ENCODE peak calls at places on chromosomes 2 and 18, in four cellular contexts. P, W, E and N are unnamed samples.

GRCh38 chr18:57806891-57807280 is 3.8 kb upstream of the ATP8B1 start:
- DNase-seq in P (no peak), W (no peak), E (no peak), N (peak)

GRCh38 chr2:238231251-238231793 is 8.5 kb downstream of the HES6 start:
- DNase-seq in P (peak), W (peak), E (peak), N (no peak)

GRCh38 chr2:181788883-181789555 is 102.5 kb upstream of the ITPRID2 start:
- DNase-seq in P (no peak), W (no peak), E (no peak), N (no peak)

GRCh38 chr2:86622409-86622877 is 1.2 kb downstream of the RNF103 start:
- DNase-seq in P (peak), W (peak), E (peak), N (peak)

GRCh38 chr2:189799531-189799930 is 15.3 kb downstream of the PMS1 start:
- DNase-seq in P (no peak), W (peak), E (no peak), N (peak)

GRCh38 chr18:3604626-3605408 is 154.8 kb downstream of the TGIF1 start:
- DNase-seq in P (no peak), W (peak), E (no peak), N (peak)

GRCh38 chr2:25966531-25967265 is 15.6 kb downstream of the KIF3C start:
- DNase-seq in P (no peak), W (no peak), E (no peak), N (no peak)

GRCh38 chr2:127577208-127577475 is 41.7 kb downstream of the MYO7B start:
- DNase-seq in P (no peak), W (no peak), E (no peak), N (no peak)

GRCh38 chr2:145055651-145056050 is 535.7 kb upstream of the ZEB2 start:
- DNase-seq in P (no peak), W (no peak), E (no peak), N (no peak)

GRCh38 chr2:201696151-201696659 is 2.2 kb downstream of the MPP4 start:
- DNase-seq in P (no peak), W (peak), E (no peak), N (peak)

GRCh38 chr2:88639865-88640264 is 12.6 kb upstream of the EIF2AK3 start:
- DNase-seq in P (no peak), W (no peak), E (no peak), N (no peak)

GRCh38 chr18:986071-986470 is 81.4 kb downstream of the ADCYAP1 start:
- DNase-seq in P (no peak), W (no peak), E (no peak), N (no peak)

GRCh38 chr2:207133493-207133861 is 32.3 kb downstream of the KLF7 start:
- DNase-seq in P (no peak), W (no peak), E (no peak), N (no peak)

GRCh38 chr2:31736695-31737454 is 156.1 kb upstream of the SRD5A2 start:
- DNase-seq in P (no peak), W (no peak), E (no peak), N (no peak)

GRCh38 chr2:54254180-54254579 is 1.8 kb downstream of the TSPYL6 start:
- DNase-seq in P (no peak), W (no peak), E (no peak), N (no peak)

GRCh38 chr18:5895300-5895885 is at the start of gene TMEM200C:
- DNase-seq in P (peak), W (no peak), E (peak), N (no peak)

GRCh38 chr18:58186258-58186948 is 142.4 kb downstream of the NEDD4L start:
- DNase-seq in P (peak), W (peak), E (no peak), N (peak)

GRCh38 chr18:8607776-8608682 is 1.2 kb upstream of the RAB12 start:
- DNase-seq in P (no peak), W (peak), E (no peak), N (peak)

GRCh38 chr2:55430536-55430935 is 10.9 kb upstream of the CCDC88A start:
- DNase-seq in P (no peak), W (peak), E (no peak), N (no peak)

GRCh38 chr18:580154-580553 is at the start of gene CETN1:
- DNase-seq in P (no peak), W (no peak), E (no peak), N (no peak)

GRCh38 chr2:80889009-80889408 is 584.5 kb upstream of the LRRTM1 start:
- DNase-seq in P (no peak), W (no peak), E (no peak), N (no peak)

GRCh38 chr2:206521612-206522011 is 78.3 kb downstream of the ADAM23 start:
- DNase-seq in P (no peak), W (no peak), E (no peak), N (no peak)

GRCh38 chr18:79242246-79242645 is 153.5 kb upstream of the NFATC1 start:
- DNase-seq in P (no peak), W (peak), E (no peak), N (no peak)

GRCh38 chr2:235045973-235046343 is 94.1 kb downstream of the SH3BP4 start:
- DNase-seq in P (no peak), W (no peak), E (peak), N (no peak)

GRCh38 chr2:176553685-176554106 is 284.5 kb downstream of the MTX2 start:
- DNase-seq in P (peak), W (peak), E (peak), N (peak)

GRCh38 chr2:124091721-124092120 is 66.6 kb downstream of the CNTNAP5 start:
- DNase-seq in P (no peak), W (no peak), E (no peak), N (no peak)

GRCh38 chr2:119826370-119826961 is 66.7 kb downstream of the PTPN4 start:
- DNase-seq in P (no peak), W (peak), E (no peak), N (peak)

GRCh38 chr2:27041708-27042107 is 8.9 kb downstream of the TMEM214 start:
- DNase-seq in P (no peak), W (peak), E (no peak), N (no peak)

GRCh38 chr2:71646028-71646427 is 192.7 kb downstream of the DYSF start:
- DNase-seq in P (no peak), W (no peak), E (no peak), N (peak)

GRCh38 chr2:123086613-123087012 is 938.5 kb upstream of the CNTNAP5 start:
- DNase-seq in P (no peak), W (no peak), E (no peak), N (no peak)

GRCh38 chr18:26468931-26469340 is 79.4 kb downstream of the KCTD1 start:
- DNase-seq in P (no peak), W (no peak), E (no peak), N (no peak)

GRCh38 chr2:71746946-71747501 is 293.7 kb downstream of the DYSF start:
- DNase-seq in P (peak), W (peak), E (no peak), N (peak)

GRCh38 chr2:1628893-1629292 is 115.4 kb downstream of the PXDN start:
- DNase-seq in P (no peak), W (peak), E (no peak), N (peak)

GRCh38 chr2:241892299-241893137 is 23.0 kb downstream of the RTP5 start:
- DNase-seq in P (peak), W (peak), E (peak), N (no peak)

GRCh38 chr18:76581261-76581660 is 86.2 kb upstream of the ZNF516 start:
- DNase-seq in P (no peak), W (no peak), E (no peak), N (no peak)

GRCh38 chr2:232772540-232772939 is 3.8 kb downstream of the KCNJ13 start:
- DNase-seq in P (no peak), W (no peak), E (no peak), N (no peak)
- H3K4me3 ChIP-seq in P (no peak), W (no peak), E (no peak), N (no peak)

GRCh38 chr18:64332851-64333250 is 184.0 kb upstream of the LINC00305 start:
- DNase-seq in P (no peak), W (no peak), E (no peak), N (no peak)

GRCh38 chr18:64330976-64331375 is 182.1 kb upstream of the LINC00305 start:
- DNase-seq in P (no peak), W (no peak), E (no peak), N (no peak)

GRCh38 chr18:64333584-64333983 is 184.7 kb upstream of the LINC00305 start:
- DNase-seq in P (no peak), W (no peak), E (no peak), N (no peak)

GRCh38 chr18:64331419-64331818 is 182.5 kb upstream of the LINC00305 start:
- DNase-seq in P (no peak), W (no peak), E (no peak), N (no peak)

DNA sequence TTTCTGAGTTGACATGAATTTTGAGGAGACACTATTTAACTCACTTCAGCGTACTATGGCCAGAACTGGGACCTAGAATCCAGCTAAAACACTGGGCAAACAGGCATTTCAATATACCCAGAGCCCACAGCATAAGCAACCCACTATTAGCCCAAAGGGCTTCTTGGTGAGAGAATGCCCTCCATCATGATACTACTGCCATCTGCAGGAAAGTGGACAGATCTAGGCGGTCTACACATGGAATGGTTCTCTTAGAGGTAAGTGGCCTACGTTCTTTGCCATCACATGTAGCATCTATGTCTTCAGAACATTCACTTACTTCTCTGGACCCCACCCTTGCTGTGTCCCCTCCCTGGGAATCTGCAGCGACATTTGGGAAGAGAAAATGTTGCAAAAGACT is 181.3 kb upstream of the LINC00305 start:
- DNase-seq in P (no peak), W (no peak), E (no peak), N (no peak)
- TF ChIP-seq CTCF in P (no peak), W (no peak), E (peak), N (no peak)

DNA sequence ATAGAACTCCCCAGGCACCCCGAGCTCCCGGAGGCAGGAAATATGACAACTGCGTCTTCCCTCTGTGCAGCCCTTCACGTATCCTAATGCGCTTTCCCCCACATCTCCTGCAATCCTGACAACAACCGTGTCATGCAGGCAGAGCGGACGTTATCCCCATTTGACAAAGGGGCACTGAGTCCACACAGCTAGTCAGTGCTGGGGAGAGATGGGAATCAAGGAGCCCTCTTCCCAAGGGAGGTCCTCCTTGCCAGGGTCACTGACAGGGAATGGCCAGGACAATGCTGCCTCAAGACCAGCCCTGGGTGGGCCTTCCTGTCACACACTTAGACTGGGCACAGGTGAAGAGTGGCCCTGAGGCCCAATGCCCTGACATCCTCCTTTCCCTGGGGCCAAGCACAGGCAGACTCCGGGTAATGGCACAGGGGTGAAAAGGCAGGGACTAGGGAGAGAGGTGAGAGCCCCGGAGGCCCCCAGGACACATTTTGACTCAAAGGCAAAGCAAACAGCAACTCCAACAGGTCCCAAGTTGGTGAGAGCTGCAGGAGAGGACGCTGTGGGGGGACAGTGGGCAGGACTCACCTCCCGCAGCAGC is 2.2 kb downstream of the ADCY3 start:
- DNase-seq in P (no peak), W (no peak), E (no peak), N (no peak)
- H3K4me3 ChIP-seq in P (peak), W (peak), E (peak), N (no peak)

GRCh38 chr2:18404708-18405107 is 155.7 kb downstream of the RDH14 start:
- DNase-seq in P (no peak), W (no peak), E (no peak), N (no peak)
- TF ChIP-seq CTCF in P (no peak), W (peak), E (peak), N (peak)

GRCh38 chr2:9306910-9307309 is 100.3 kb downstream of the ASAP2 start:
- DNase-seq in P (no peak), W (no peak), E (no peak), N (no peak)
- H3K4me3 ChIP-seq in P (no peak), W (no peak), E (no peak), N (no peak)